ENCODE peak calls at places on chromosome 1, in five cellular contexts. S is ovary, I is neural progenitor cell, L is Karpas-422, H is HL-60. N is an unnamed sample.

GRCh38 chr1:54365847-54366246 is 40.3 kb downstream of the SSBP3 start:
- DNase-seq in S (no peak), I (no peak), L (no peak), H (no peak), N (no peak)

GRCh38 chr1:85484716-85485115 is 19.8 kb upstream of the DDAH1 start:
- DNase-seq in S (no peak), I (no peak), L (no peak), H (no peak), N (no peak)

GRCh38 chr1:150931773-150932172 is 5.6 kb downstream of the SETDB1 start:
- DNase-seq in S (no peak), I (no peak), L (peak), H (no peak), N (no peak)

GRCh38 chr1:172764378-172764777 is 105.5 kb downstream of the FASLG start:
- DNase-seq in S (no peak), I (no peak), L (no peak), H (no peak), N (no peak)

GRCh38 chr1:175132456-175132855 is 60.1 kb downstream of the KIAA0040 start:
- DNase-seq in S (no peak), I (no peak), L (no peak), H (no peak), N (no peak)

GRCh38 chr1:35646043-35646442 is 4.7 kb upstream of the PSMB2 start:
- DNase-seq in S (no peak), I (no peak), L (no peak), H (no peak), N (no peak)

GRCh38 chr1:64864018-64864945 is 102.1 kb downstream of the JAK1 start:
- DNase-seq in S (no peak), I (no peak), L (peak), H (peak), N (peak)

GRCh38 chr1:38213720-38214367 is 167.3 kb upstream of the POU3F1 start:
- DNase-seq in S (no peak), I (no peak), L (no peak), H (no peak), N (no peak)

GRCh38 chr1:17516303-17517214 is 22.9 kb upstream of the ARHGEF10L start:
- DNase-seq in S (no peak), I (peak), L (no peak), H (no peak), N (no peak)

GRCh38 chr1:74053407-74053806 is 144.6 kb downstream of the LRRIQ3 start:
- DNase-seq in S (no peak), I (no peak), L (no peak), H (no peak), N (no peak)

GRCh38 chr1:21673277-21673780 is 4.2 kb upstream of the RAP1GAP start:
- DNase-seq in S (peak), I (no peak), L (no peak), H (no peak), N (no peak)
- H3K27ac ChIP-seq in S (no peak), I (no peak), L (no peak), H (no peak), N (no peak)

GRCh38 chr1:44783697-44784093 is 4.3 kb downstream of the BEST4 start:
- DNase-seq in S (no peak), I (no peak), L (peak), H (no peak), N (no peak)
- H3K4me3 ChIP-seq in S (peak), I (peak), L (peak), H (no peak), N (peak)

GRCh38 chr1:160726498-160727391 is 12.3 kb upstream of the SLAMF7 start:
- DNase-seq in S (peak), I (peak), L (peak), H (peak), N (peak)
- H3K27ac ChIP-seq in S (no peak), I (no peak), L (no peak), H (peak), N (no peak)

GRCh38 chr1:2001773-2002411 is 1.7 kb downstream of the CFAP74 start:
- DNase-seq in S (no peak), I (no peak), L (no peak), H (no peak), N (no peak)

GRCh38 chr1:2004867-2005266 is 1.3 kb upstream of the CFAP74 start:
- DNase-seq in S (no peak), I (no peak), L (no peak), H (no peak), N (no peak)

GRCh38 chr1:2000850-2001249 is 2.7 kb downstream of the CFAP74 start:
- DNase-seq in S (no peak), I (no peak), L (no peak), H (no peak), N (no peak)

GRCh38 chr1:2000432-2000831 is 3.2 kb downstream of the CFAP74 start:
- DNase-seq in S (no peak), I (no peak), L (no peak), H (no peak), N (no peak)

DNA sequence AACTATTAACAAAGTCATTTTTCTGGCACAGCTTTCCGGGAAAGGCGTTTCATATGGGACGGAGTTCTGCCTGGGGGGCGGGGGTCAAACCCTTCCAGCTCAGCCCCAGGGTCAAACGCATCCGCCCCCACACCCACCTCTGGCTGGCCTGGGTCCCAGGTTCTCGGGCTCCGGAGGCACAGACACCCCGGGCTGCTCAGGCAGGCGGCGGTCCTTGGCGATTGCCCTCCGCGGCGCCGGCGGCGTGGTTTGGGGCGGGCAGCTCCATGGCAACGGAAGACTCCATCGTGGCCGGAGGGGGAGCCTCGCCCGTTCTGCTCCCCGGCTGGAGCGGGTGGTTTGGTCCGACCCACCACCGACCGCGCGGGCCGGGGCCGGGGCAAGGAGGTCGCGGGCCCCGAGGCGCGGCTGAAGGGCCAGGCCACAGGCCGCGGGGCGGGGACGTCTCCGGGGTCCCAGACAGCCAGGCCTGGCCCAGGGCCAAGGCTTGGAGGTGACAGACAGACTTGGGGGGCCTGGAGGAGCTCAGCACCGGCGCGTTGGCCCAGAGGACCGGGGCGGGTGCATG is at the start of gene CFAP74:
- DNase-seq in S (no peak), I (peak), L (no peak), H (no peak), N (no peak)
- H3K4me3 ChIP-seq in S (no peak), I (peak), L (no peak), H (no peak), N (no peak)

DNA sequence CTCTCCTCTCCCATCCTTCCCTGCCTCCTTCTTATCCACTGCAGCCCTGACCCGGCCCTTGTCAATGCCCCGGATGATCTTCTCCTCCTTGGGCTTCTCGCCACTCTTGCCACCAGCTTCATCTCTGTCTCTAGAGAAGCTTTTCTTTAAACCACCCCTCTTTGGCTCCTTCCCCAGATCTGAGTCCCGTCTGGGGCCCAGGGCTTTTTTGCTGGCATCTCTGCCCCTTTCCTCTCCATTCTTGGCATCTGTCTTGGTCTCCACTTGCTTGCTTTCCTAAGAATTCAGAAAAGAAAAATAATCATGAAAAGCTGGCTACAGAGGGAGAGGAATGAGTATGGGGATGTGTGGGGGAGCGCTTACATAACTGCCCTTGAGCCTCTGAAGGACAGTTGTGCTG is 11.8 kb downstream of the SHISA4 start:
- DNase-seq in S (no peak), I (no peak), L (no peak), H (no peak), N (no peak)
- H3K27ac ChIP-seq in S (peak), I (no peak), L (no peak), H (no peak), N (no peak)

GRCh38 chr1:220785166-220786056 is 1.3 kb upstream of the MTARC1 start:
- DNase-seq in S (no peak), I (no peak), L (no peak), H (no peak), N (no peak)
- H3K4me3 ChIP-seq in S (no peak), I (no peak), L (no peak), H (no peak), N (no peak)